ENCODE peak calls at places on chromosomes 4 and X, in five cellular contexts. R is RKO, I is upper lobe of left lung, T is pancreas, Q is body of pancreas. H is an unnamed sample.

GRCh38 chrX:49177338-49177833 is 5.7 kb downstream of the PLP2 start:
- DNase-seq in R (no peak), I (peak; percentile 65), T (no peak), Q (no peak), H (no peak)

GRCh38 chr4:185167205-185167604 is 24.1 kb downstream of the SLC25A4 start:
- DNase-seq in R (no peak), I (no peak), T (no peak), Q (no peak), H (no peak)

GRCh38 chr4:38160487-38161207 is 200.4 kb downstream of the PTTG2 start:
- DNase-seq in R (peak; percentile 75), I (peak; percentile 54), T (peak; percentile 82), Q (peak; percentile 65), H (peak; percentile 38)

GRCh38 chr4:155794589-155794988 is 35.8 kb downstream of the GUCY1B1 start:
- DNase-seq in R (no peak), I (no peak), T (no peak), Q (no peak), H (no peak)

GRCh38 chrX:101803451-101803850 is 128.4 kb downstream of the ZMAT1 start:
- DNase-seq in R (peak; percentile 27), I (no peak), T (no peak), Q (no peak), H (no peak)

GRCh38 chrX:53319614-53320542 is 38.5 kb upstream of the IQSEC2 start:
- DNase-seq in R (no peak), I (no peak), T (no peak), Q (peak; percentile 24), H (no peak)

GRCh38 chr4:36502350-36502749 is 220.9 kb downstream of the DTHD1 start:
- DNase-seq in R (peak; percentile 3), I (no peak), T (no peak), Q (no peak), H (no peak)

GRCh38 chr4:156321203-156321602 is 367.5 kb upstream of the CTSO start:
- DNase-seq in R (no peak), I (no peak), T (no peak), Q (no peak), H (no peak)

GRCh38 chr4:146095091-146095690 is 80.3 kb upstream of the LSM6 start:
- DNase-seq in R (peak; percentile 55), I (no peak), T (no peak), Q (peak; percentile 21), H (no peak)

GRCh38 chr4:100208964-100209363 is 18.7 kb upstream of the DDIT4L start:
- DNase-seq in R (no peak), I (no peak), T (no peak), Q (no peak), H (no peak)

GRCh38 chrX:774536-774935 is 143.9 kb downstream of the SHOX start:
- DNase-seq in R (no peak), I (no peak), T (no peak), Q (no peak), H (no peak)

GRCh38 chrX:129983575-129984131 is 1.2 kb downstream of the BCORL1 start:
- DNase-seq in R (no peak), I (peak; percentile 21), T (no peak), Q (peak; percentile 8), H (peak; percentile 34)

GRCh38 chrX:39613997-39614679 is 483.6 kb downstream of the BCOR start:
- DNase-seq in R (no peak), I (no peak), T (no peak), Q (peak; percentile 15), H (no peak)

GRCh38 chrX:130028196-130028595 is 45.8 kb downstream of the BCORL1 start:
- DNase-seq in R (peak; percentile 30), I (peak; percentile 50), T (peak; percentile 14), Q (peak; percentile 69), H (peak; percentile 26)

GRCh38 chrX:150223176-150224015 is 139.7 kb upstream of the MAMLD1 start:
- DNase-seq in R (no peak), I (no peak), T (no peak), Q (no peak), H (no peak)

GRCh38 chrX:16445166-16445752 is 204.7 kb upstream of the S100G start:
- DNase-seq in R (peak; percentile 55), I (peak; percentile 29), T (no peak), Q (peak; percentile 51), H (no peak)

GRCh38 chrX:45710081-45710801 is 509.6 kb upstream of the DIPK2B start:
- DNase-seq in R (peak; percentile 98), I (no peak), T (no peak), Q (no peak), H (no peak)

GRCh38 chr4:163932504-163932903 is 438.0 kb downstream of the TMA16 start:
- DNase-seq in R (no peak), I (no peak), T (no peak), Q (no peak), H (no peak)

GRCh38 chr4:104490770-104491395 is 3.8 kb downstream of the CXXC4 start:
- DNase-seq in R (peak; percentile 38), I (peak; percentile 62), T (peak; percentile 73), Q (peak; percentile 87), H (peak; percentile 54)

GRCh38 chr4:138241281-138242075 is 671 bp downstream of the SLC7A11 start:
- DNase-seq in R (peak; percentile 58), I (no peak), T (peak; percentile 39), Q (peak; percentile 63), H (no peak)

GRCh38 chr4:98151145-98151929 is 8.1 kb upstream of the STPG2 start:
- DNase-seq in R (no peak), I (no peak), T (no peak), Q (no peak), H (no peak)

GRCh38 chr4:47577779-47578553 is 92.9 kb downstream of the ATP10D start:
- DNase-seq in R (no peak), I (no peak), T (no peak), Q (peak; percentile 16), H (no peak)

GRCh38 chr4:7557447-7557846 is 122.7 kb upstream of the PSAPL1 start:
- DNase-seq in R (peak; percentile 54), I (no peak), T (no peak), Q (no peak), H (no peak)

GRCh38 chrX:132876509-132876837 is 82.0 kb downstream of the HS6ST2 start:
- DNase-seq in R (no peak), I (no peak), T (no peak), Q (no peak), H (no peak)

GRCh38 chr4:23819041-23819511 is 70.8 kb downstream of the PPARGC1A start:
- DNase-seq in R (no peak), I (no peak), T (no peak), Q (peak; percentile 7), H (no peak)

H was measured in HuH-7.5.